ENCODE peak calls at places on chromosome 16, in nine cellular contexts. C is breast epithelium, H is thyroid gland, B is neuronal stem cell, Q is hepatocyte, Z is tibial artery, G is GM23248, S is transverse colon, E is suprapubic skin. J is an unnamed sample.

GRCh38 chr16:13186813-13187212 is 285.4 kb downstream of the SHISA9 start:
- DNase-seq in Q (no peak), S (no peak), C (no peak), E (no peak), B (no peak), H (no peak), G (no peak), Z (no peak), J (no peak)

GRCh38 chr16:75085556-75085955 is 31.0 kb downstream of the LDHD start:
- DNase-seq in H (no peak), B (no peak), Q (no peak), Z (no peak), S (no peak), C (no peak), E (no peak), G (no peak), J (no peak)

GRCh38 chr16:28494141-28494851 is at the start of gene APOBR:
- DNase-seq in Q (no peak), S (peak), E (no peak), Z (peak), B (no peak), H (no peak), C (peak), G (no peak), J (peak)

GRCh38 chr16:13909872-13910303 is 10.1 kb upstream of the ERCC4 start:
- DNase-seq in E (no peak), C (peak), B (no peak), H (peak), S (no peak), Z (peak), Q (peak), G (peak), J (no peak)

GRCh38 chr16:3774156-3774767 is 56.9 kb upstream of the TRAP1 start:
- DNase-seq in Q (no peak), E (no peak), G (peak), H (peak), C (no peak), S (no peak), B (no peak), Z (no peak), J (no peak)

GRCh38 chr16:74736531-74737157 is 36.0 kb upstream of the MLKL start:
- DNase-seq in Q (no peak), G (no peak), S (no peak), B (no peak), C (no peak), E (no peak), Z (no peak), H (no peak), J (no peak)

GRCh38 chr16:11689031-11689840 is 21.0 kb downstream of the SNN start:
- DNase-seq in Z (no peak), C (no peak), Q (no peak), E (no peak), B (no peak), G (no peak), S (no peak), H (no peak), J (no peak)

GRCh38 chr16:2799852-2800226 is 1.6 kb downstream of the PRSS41 start:
- DNase-seq in Z (no peak), C (no peak), B (no peak), Q (peak), H (no peak), G (peak), E (no peak), S (peak), J (peak)

GRCh38 chr16:88923926-88924833 is 52.8 kb downstream of the CBFA2T3 start:
- DNase-seq in C (no peak), Q (no peak), E (no peak), S (no peak), H (no peak), G (no peak), Z (no peak), B (no peak), J (no peak)

GRCh38 chr16:30870904-30871303 is 23.0 kb downstream of the BCL7C start:
- DNase-seq in G (no peak), C (no peak), H (no peak), Q (no peak), S (no peak), E (no peak), B (no peak), Z (no peak), J (no peak)

GRCh38 chr16:84024854-84025253 is 17.7 kb downstream of the SLC38A8 start:
- DNase-seq in C (no peak), Q (no peak), B (no peak), S (no peak), G (peak), E (no peak), Z (peak), H (no peak), J (no peak)

GRCh38 chr16:71210-71539 is 1.3 kb downstream of the RHBDF1 start:
- DNase-seq in H (no peak), C (no peak), G (no peak), Z (no peak), Q (no peak), S (no peak), E (no peak), B (no peak), J (no peak)
- H3K4me3 ChIP-seq in H (no peak), C (peak), G (peak), Z (peak), Q (no peak), S (no peak), E (peak), B (peak), J (peak)

GRCh38 chr16:65117701-65118448 is 4.0 kb downstream of the CDH11 start:
- DNase-seq in H (peak), C (peak), E (no peak), G (peak), Z (peak), Q (peak), S (peak), B (peak), J (peak)
- H3K4me3 ChIP-seq in H (no peak), C (no peak), E (no peak), G (peak), Z (no peak), Q (peak), S (no peak), B (no peak), J (no peak)

GRCh38 chr16:24736758-24737157 is 7.3 kb downstream of the TNRC6A start:
- DNase-seq in S (no peak), B (no peak), G (no peak), Q (no peak), E (no peak), H (no peak), Z (no peak), C (no peak), J (no peak)
- H3K4me3 ChIP-seq in S (no peak), B (no peak), G (peak), Q (no peak), E (no peak), H (no peak), Z (no peak), C (no peak), J (no peak)

DNA sequence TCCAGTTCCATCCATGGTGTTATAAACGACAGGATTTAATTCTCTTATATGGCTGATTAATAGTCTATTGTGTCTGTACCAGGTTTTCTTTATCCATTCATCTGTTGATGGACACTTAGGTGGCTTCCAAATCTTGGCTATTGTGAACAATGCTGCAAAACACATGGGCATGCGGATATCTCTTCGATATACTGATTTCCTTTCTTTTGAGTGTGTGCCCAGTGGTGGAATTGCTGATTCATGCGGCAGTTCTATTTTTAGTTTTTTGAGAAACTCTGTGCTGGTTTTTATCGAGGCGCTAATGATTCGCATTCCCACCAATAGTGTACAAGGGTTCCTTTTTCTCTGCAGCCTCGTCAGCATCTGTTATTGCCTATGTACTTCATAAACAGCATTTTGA is 599.4 kb downstream of the TMEM114 start:
- DNase-seq in B (no peak), E (no peak), H (no peak), C (no peak), Q (no peak), Z (no peak), G (no peak), S (no peak), J (no peak)
- H3K4me3 ChIP-seq in B (no peak), E (no peak), H (no peak), C (no peak), Q (no peak), Z (no peak), G (no peak), S (no peak), J (no peak)

GRCh38 chr16:706189-707061 is 824 bp upstream of the FBXL16 start:
- DNase-seq in Q (no peak), H (no peak), G (no peak), E (no peak), B (no peak), C (no peak), S (no peak), Z (no peak), J (no peak)
- H3K4me3 ChIP-seq in Q (no peak), H (no peak), G (no peak), E (peak), B (no peak), C (no peak), S (no peak), Z (no peak), J (no peak)

GRCh38 chr16:81693467-81694303 is 85.4 kb upstream of the PLCG2 start:
- DNase-seq in G (no peak), E (peak), C (no peak), B (no peak), Z (no peak), Q (no peak), H (no peak), S (peak), J (peak)
- H3K4me3 ChIP-seq in G (no peak), E (no peak), C (no peak), B (no peak), Z (no peak), Q (no peak), H (no peak), S (no peak), J (no peak)

GRCh38 chr16:57537194-57537505 is 779 bp upstream of the CCDC102A start:
- DNase-seq in H (no peak), B (no peak), C (no peak), Q (no peak), E (no peak), Z (no peak), G (peak), S (no peak), J (no peak)
- H3K4me3 ChIP-seq in H (no peak), B (no peak), C (peak), Q (no peak), E (peak), Z (peak), G (peak), S (no peak), J (peak)

DNA sequence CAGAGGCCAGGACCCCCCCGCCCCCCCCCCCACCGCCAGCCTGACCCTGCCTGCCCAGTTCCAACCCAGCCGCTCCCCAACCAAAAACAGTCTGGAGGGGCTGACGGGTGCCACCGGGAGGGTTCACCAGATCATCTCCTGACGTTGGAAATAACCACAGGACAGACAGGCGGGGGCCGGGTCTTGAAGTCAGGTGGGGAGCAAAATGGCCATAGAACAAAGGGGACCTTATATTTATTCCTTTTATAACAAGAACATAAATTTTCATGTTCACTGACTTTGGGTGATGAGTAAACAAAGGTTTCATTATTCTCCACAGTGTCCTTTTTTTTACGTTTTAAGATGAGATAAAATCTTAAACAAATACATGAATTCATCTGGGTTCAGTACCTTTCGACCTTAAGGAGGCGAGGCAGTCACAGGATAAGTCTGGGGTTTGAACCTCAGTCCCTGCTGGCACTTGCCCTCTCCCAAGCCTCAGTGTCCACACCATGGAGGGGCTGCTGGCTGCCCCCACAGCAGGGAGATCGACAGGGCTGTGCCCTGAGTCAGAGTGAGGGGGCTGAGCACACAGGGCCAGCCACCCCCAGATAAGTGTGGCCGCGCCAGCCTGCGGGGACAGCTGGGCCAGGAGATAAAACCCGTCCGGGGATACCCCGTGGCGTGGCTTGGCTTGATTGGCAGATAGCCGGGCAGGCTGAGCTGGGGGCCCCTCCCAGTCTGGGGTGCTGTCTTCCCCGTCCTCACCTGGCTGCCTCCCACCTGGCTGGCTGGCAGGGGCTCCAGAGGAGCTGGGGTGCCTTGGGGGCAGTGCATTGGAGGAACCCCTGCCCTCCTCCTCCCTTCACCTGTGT is 15.0 kb downstream of the SLC7A5 start:
- DNase-seq in H (no peak), E (no peak), Q (peak), S (peak), G (no peak), Z (no peak), B (no peak), C (no peak), J (no peak)
- H3K4me3 ChIP-seq in H (no peak), E (peak), Q (no peak), S (no peak), G (no peak), Z (peak), B (no peak), C (no peak), J (peak)

GRCh38 chr16:29860218-29860617 is 2.8 kb downstream of the CDIPT start:
- DNase-seq in C (no peak), Z (no peak), G (no peak), H (no peak), S (no peak), E (no peak), Q (no peak), B (no peak), J (no peak)

GRCh38 chr16:29864205-29864604 is 1.2 kb upstream of the CDIPT start:
- DNase-seq in G (no peak), C (no peak), Q (no peak), E (no peak), H (no peak), B (no peak), Z (no peak), S (no peak), J (no peak)

GRCh38 chr16:29862383-29862883 is 593 bp downstream of the CDIPT start:
- DNase-seq in B (no peak), Q (peak), E (no peak), C (no peak), G (peak), S (peak), H (peak), Z (no peak), J (no peak)

GRCh38 chr16:29862884-29863668 is at the start of gene CDIPT:
- DNase-seq in Z (peak), E (peak), S (peak), Q (peak), C (peak), H (peak), B (peak), G (peak), J (peak)

GRCh38 chr16:29863669-29863984 is 601 bp upstream of the CDIPT start:
- DNase-seq in H (no peak), G (no peak), Z (no peak), E (no peak), Q (no peak), B (no peak), C (no peak), S (no peak), J (no peak)
- H3K4me3 ChIP-seq in H (no peak), G (peak), Z (peak), E (peak), Q (no peak), B (no peak), C (no peak), S (no peak), J (peak)